ENCODE peak calls at places on chromosomes 13 and 19, in nine cellular contexts. W is Panc1, S is K562, U is GM23338, H is SK-N-SH, R is GM12878, C is HCT116, L is HL-60, E is HepG2. A is an unnamed sample.

GRCh38 chr19:49520705-49521319 is 7.0 kb upstream of the RCN3 start:
- DNase-seq in W (no peak), S (no peak), U (no peak), H (no peak), R (no peak), C (no peak), L (no peak), E (no peak), A (no peak)

GRCh38 chr13:27595055-27595811 is 25.1 kb downstream of the LNX2 start:
- DNase-seq in W (no peak), S (no peak), U (no peak), H (no peak), R (no peak), C (no peak), L (no peak), E (no peak), A (no peak)

GRCh38 chr13:111361046-111361872 is 40.8 kb downstream of the TEX29 start:
- DNase-seq in W (no peak), S (no peak), U (no peak), H (no peak), R (no peak), C (no peak), L (no peak), E (no peak), A (no peak)

GRCh38 chr13:83950284-83950683 is 68.0 kb upstream of the SLITRK1 start:
- DNase-seq in W (no peak), S (no peak), U (no peak), H (no peak), R (no peak), C (no peak), L (no peak), E (no peak), A (no peak)

GRCh38 chr19:58572026-58572817 is 913 bp downstream of the MZF1 start:
- DNase-seq in W (no peak), S (no peak), U (no peak), H (no peak), R (no peak), C (no peak), L (no peak), E (no peak), A (no peak)

GRCh38 chr19:49790866-49791265 is 22.2 kb downstream of the FUZ start:
- DNase-seq in W (no peak), S (peak; percentile 41), U (no peak), H (no peak), R (no peak), C (no peak), L (no peak), E (no peak), A (no peak)

GRCh38 chr19:12665281-12665573 is 1.3 kb downstream of the MAN2B1 start:
- DNase-seq in W (no peak), S (no peak), U (no peak), H (no peak), R (peak; percentile 61), C (no peak), L (peak; percentile 98), E (no peak), A (no peak)

GRCh38 chr13:88248393-88248792 is 577.2 kb downstream of the SLITRK5 start:
- DNase-seq in W (no peak), S (no peak), U (peak; percentile 26), H (no peak), R (no peak), C (no peak), L (no peak), E (no peak), A (no peak)

GRCh38 chr19:13195678-13196077 is 45.5 kb downstream of the IER2 start:
- DNase-seq in W (no peak), S (peak; percentile 51), U (peak; percentile 91), H (no peak), R (no peak), C (no peak), L (no peak), E (peak; percentile 80), A (no peak)

GRCh38 chr13:101552797-101553196 is 100.3 kb downstream of the ITGBL1 start:
- DNase-seq in W (no peak), S (no peak), U (no peak), H (no peak), R (no peak), C (no peak), L (no peak), E (no peak), A (no peak)

GRCh38 chr13:50677687-50678463 is 165.6 kb downstream of the DLEU7 start:
- DNase-seq in W (no peak), S (no peak), U (no peak), H (no peak), R (no peak), C (no peak), L (no peak), E (no peak), A (no peak)

GRCh38 chr13:51659276-51660127 is 75.2 kb downstream of the WDFY2 start:
- DNase-seq in W (no peak), S (no peak), U (no peak), H (no peak), R (no peak), C (no peak), L (no peak), E (peak; percentile 56), A (no peak)

GRCh38 chr13:43132228-43132627 is 108.8 kb downstream of the DNAJC15 start:
- DNase-seq in W (no peak), S (peak; percentile 5), U (peak; percentile 87), H (no peak), R (no peak), C (peak; percentile 35), L (no peak), E (peak; percentile 52), A (peak; percentile 19)

GRCh38 chr19:43777163-43777700 is 3.5 kb downstream of the KCNN4 start:
- DNase-seq in W (no peak), S (peak; percentile 79), U (no peak), H (peak; percentile 69), R (no peak), C (no peak), L (peak; percentile 94), E (no peak), A (no peak)
- TF ChIP-seq REST in W (no peak), S (no peak), U (no peak), H (no peak), R (no peak), C (no peak), L (no peak), E (no peak), A (no peak)

GRCh38 chr13:32256243-32256642 is 58.9 kb downstream of the ZAR1L start:
- DNase-seq in W (no peak), S (no peak), U (no peak), H (no peak), R (no peak), C (no peak), L (no peak), E (peak; percentile 34), A (no peak)
- TF ChIP-seq REST in W (no peak), S (no peak), U (no peak), H (no peak), R (no peak), C (no peak), L (no peak), E (no peak), A (no peak)

GRCh38 chr19:1267441-1268391 is 1.4 kb upstream of the CIRBP start:
- DNase-seq in W (no peak), S (no peak), U (no peak), H (no peak), R (no peak), C (no peak), L (no peak), E (no peak), A (no peak)

GRCh38 chr19:1266116-1266817 is 2.9 kb upstream of the CIRBP start:
- DNase-seq in W (no peak), S (peak; percentile 96), U (peak; percentile 88), H (peak; percentile 93), R (no peak), C (no peak), L (peak; percentile 73), E (peak; percentile 80), A (peak; percentile 65)

GRCh38 chr19:1264801-1265610 is 4.1 kb upstream of the CIRBP start:
- DNase-seq in W (no peak), S (peak; percentile 62), U (peak; percentile 87), H (no peak), R (no peak), C (no peak), L (no peak), E (peak; percentile 84), A (peak; percentile 59)

GRCh38 chr19:1266818-1267440 is 2.2 kb upstream of the CIRBP start:
- DNase-seq in W (no peak), S (peak; percentile 71), U (peak; percentile 73), H (peak; percentile 85), R (no peak), C (no peak), L (peak; percentile 59), E (no peak), A (peak; percentile 36)

GRCh38 chr19:1265611-1266115 is 3.5 kb upstream of the CIRBP start:
- DNase-seq in W (no peak), S (no peak), U (no peak), H (no peak), R (no peak), C (no peak), L (no peak), E (no peak), A (peak; percentile 67)
- TF ChIP-seq REST in W (no peak), S (no peak), U (no peak), H (no peak), R (no peak), C (no peak), L (no peak), E (no peak), A (no peak)

GRCh38 chr19:6725513-6726231 is 5.2 kb upstream of the C3 start:
- DNase-seq in W (no peak), S (no peak), U (no peak), H (no peak), R (no peak), C (no peak), L (no peak), E (peak; percentile 88), A (no peak)

GRCh38 chr19:6730153-6730804 is 7.1 kb downstream of the GPR108 start:
- DNase-seq in W (no peak), S (peak; percentile 96), U (peak; percentile 98), H (peak; percentile 71), R (no peak), C (no peak), L (no peak), E (peak; percentile 96), A (peak; percentile 49)

GRCh38 chr19:6730941-6731670 is 6.3 kb downstream of the GPR108 start:
- DNase-seq in W (no peak), S (no peak), U (no peak), H (peak; percentile 17), R (no peak), C (no peak), L (no peak), E (no peak), A (no peak)

GRCh38 chr19:6729573-6730152 is 7.7 kb downstream of the GPR108 start:
- DNase-seq in W (no peak), S (no peak), U (no peak), H (peak; percentile 15), R (no peak), C (no peak), L (no peak), E (no peak), A (no peak)

DNA sequence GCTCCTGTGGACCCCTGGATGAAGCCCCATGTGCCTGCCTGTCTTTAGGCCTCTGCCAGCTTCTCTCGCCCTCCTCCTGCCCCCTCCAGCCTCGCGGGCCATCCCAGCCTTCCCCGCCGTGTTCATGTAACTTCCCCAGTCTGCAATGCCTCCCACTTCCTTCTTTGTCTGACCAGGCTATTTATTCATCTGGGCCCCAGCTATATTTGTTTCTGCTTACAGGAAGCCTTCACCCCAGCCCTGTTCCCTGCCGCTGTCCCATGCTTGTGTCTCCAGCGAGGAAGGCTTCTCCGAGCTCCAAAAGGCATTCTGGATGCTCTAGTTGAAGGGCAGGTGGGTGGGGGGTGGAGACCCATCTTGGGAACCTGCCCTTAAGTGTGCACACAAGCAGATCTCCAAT is 7.9 kb upstream of the C3 start:
- DNase-seq in W (no peak), S (no peak), U (no peak), H (no peak), R (no peak), C (no peak), L (peak; percentile 86), E (no peak), A (no peak)
- TF ChIP-seq REST in W (no peak), S (no peak), U (no peak), H (no peak), R (no peak), C (no peak), L (no peak), E (no peak), A (no peak)